ENCODE peak calls at places on chromosome 20, in six cellular contexts. One of them, this sample, is unnamed.

GRCh38 chr20:5113615-5113986 is 6.2 kb downstream of the PCNA start:
- DNase-seq in PC-3: no peak
- DNase-seq in MM.1S: no peak
- DNase-seq in IMR-90: no peak
- DNase-seq in H1: no peak
- DNase-seq in fibroblast of lung: no peak
- DNase-seq in this sample: no peak

GRCh38 chr20:32343438-32343837 is 14.7 kb upstream of the ASXL1 start:
- DNase-seq in MM.1S: no peak
- DNase-seq in H1: no peak
- DNase-seq in IMR-90: peak
- DNase-seq in PC-3: peak
- DNase-seq in fibroblast of lung: peak
- DNase-seq in this sample: no peak

GRCh38 chr20:61184194-61184593 is 67.9 kb upstream of the CDH4 start:
- DNase-seq in PC-3: no peak
- DNase-seq in MM.1S: no peak
- DNase-seq in fibroblast of lung: peak
- DNase-seq in H1: no peak
- DNase-seq in IMR-90: no peak
- DNase-seq in this sample: no peak

GRCh38 chr20:51639206-51639832 is 96.8 kb upstream of the NFATC2 start:
- DNase-seq in IMR-90: peak
- DNase-seq in fibroblast of lung: peak
- DNase-seq in PC-3: peak
- DNase-seq in H1: peak
- DNase-seq in MM.1S: peak
- DNase-seq in this sample: peak

GRCh38 chr20:46808565-46808964 is 86.1 kb upstream of the EYA2 start:
- DNase-seq in MM.1S: no peak
- DNase-seq in PC-3: peak
- DNase-seq in H1: no peak
- DNase-seq in fibroblast of lung: no peak
- DNase-seq in IMR-90: no peak
- DNase-seq in this sample: no peak

GRCh38 chr20:32289661-32290431 is 12.4 kb downstream of the KIF3B start:
- DNase-seq in H1: no peak
- DNase-seq in fibroblast of lung: no peak
- DNase-seq in IMR-90: no peak
- DNase-seq in MM.1S: no peak
- DNase-seq in PC-3: no peak
- DNase-seq in this sample: peak

GRCh38 chr20:32820000-32820697 is 395 bp downstream of the MAPRE1 start:
- DNase-seq in fibroblast of lung: peak
- DNase-seq in H1: no peak
- DNase-seq in MM.1S: peak
- DNase-seq in PC-3: peak
- DNase-seq in IMR-90: peak
- DNase-seq in this sample: peak

GRCh38 chr20:2809690-2810089 is 5.1 kb upstream of the C20orf141 start:
- DNase-seq in MM.1S: no peak
- DNase-seq in IMR-90: no peak
- DNase-seq in fibroblast of lung: no peak
- DNase-seq in PC-3: no peak
- DNase-seq in H1: no peak
- DNase-seq in this sample: no peak

GRCh38 chr20:48739395-48740268 is 88.2 kb downstream of the PREX1 start:
- DNase-seq in MM.1S: no peak
- DNase-seq in fibroblast of lung: no peak
- DNase-seq in PC-3: no peak
- DNase-seq in H1: no peak
- DNase-seq in IMR-90: no peak
- DNase-seq in this sample: no peak

GRCh38 chr20:49938173-49939163 is 2.3 kb downstream of the RNF114 start:
- DNase-seq in H1: no peak
- DNase-seq in fibroblast of lung: peak
- DNase-seq in PC-3: peak
- DNase-seq in MM.1S: no peak
- DNase-seq in IMR-90: peak
- DNase-seq in this sample: peak

GRCh38 chr20:45343445-45343866 is 4.8 kb downstream of the SDC4 start:
- DNase-seq in PC-3: peak
- DNase-seq in H1: no peak
- DNase-seq in MM.1S: no peak
- DNase-seq in IMR-90: no peak
- DNase-seq in fibroblast of lung: no peak
- DNase-seq in this sample: peak

GRCh38 chr20:23537030-23537429 is 31.3 kb downstream of the CST9L start:
- DNase-seq in PC-3: no peak
- DNase-seq in IMR-90: no peak
- DNase-seq in H1: no peak
- DNase-seq in fibroblast of lung: no peak
- DNase-seq in MM.1S: no peak
- DNase-seq in this sample: no peak

GRCh38 chr20:14860410-14860814 is 523.0 kb upstream of the FLRT3 start:
- DNase-seq in IMR-90: no peak
- DNase-seq in H1: peak
- DNase-seq in fibroblast of lung: no peak
- DNase-seq in MM.1S: no peak
- DNase-seq in PC-3: peak
- DNase-seq in this sample: peak

GRCh38 chr20:63895202-63895885 is 418 bp downstream of the DNAJC5 start:
- DNase-seq in fibroblast of lung: no peak
- DNase-seq in MM.1S: no peak
- DNase-seq in H1: no peak
- DNase-seq in PC-3: no peak
- DNase-seq in IMR-90: no peak
- DNase-seq in this sample: no peak

GRCh38 chr20:19806806-19807691 is 49.0 kb downstream of the RIN2 start:
- DNase-seq in PC-3: peak
- DNase-seq in H1: no peak
- DNase-seq in MM.1S: no peak
- DNase-seq in IMR-90: peak
- DNase-seq in fibroblast of lung: peak
- DNase-seq in this sample: no peak
- H2AFZ ChIP-seq in PC-3: no peak
- H2AFZ ChIP-seq in H1: no peak
- H2AFZ ChIP-seq in MM.1S: no peak
- H2AFZ ChIP-seq in IMR-90: peak
- H2AFZ ChIP-seq in fibroblast of lung: no peak
- H2AFZ ChIP-seq in this sample: no peak

DNA sequence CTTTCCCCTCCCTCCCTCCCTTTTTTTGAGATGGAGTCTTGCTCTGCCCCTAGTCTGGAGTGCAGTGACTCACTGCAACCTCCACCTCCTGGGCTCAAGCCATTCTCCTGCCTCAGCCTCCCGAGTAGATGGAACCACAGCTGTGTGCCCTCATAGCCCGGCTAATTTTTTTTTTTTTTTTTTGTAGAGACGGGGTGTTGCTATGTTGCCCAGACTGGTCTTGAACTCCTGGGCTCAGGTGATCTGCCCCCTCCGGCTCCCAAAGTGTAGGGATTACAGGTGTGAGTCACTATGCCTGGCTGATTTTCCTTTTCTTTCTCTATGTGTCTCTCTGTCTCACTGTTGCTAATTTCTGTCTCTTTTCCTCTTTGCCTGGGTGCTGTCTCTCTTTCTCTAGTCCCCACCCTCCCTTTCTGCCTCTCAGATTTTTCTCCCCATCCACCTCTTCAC is 61.2 kb downstream of the SRC start:
- DNase-seq in fibroblast of lung: peak
- DNase-seq in MM.1S: no peak
- DNase-seq in IMR-90: no peak
- DNase-seq in H1: no peak
- DNase-seq in PC-3: peak
- DNase-seq in this sample: no peak
- H3K4me2 ChIP-seq in fibroblast of lung: peak
- H3K4me2 ChIP-seq in MM.1S: peak
- H3K4me2 ChIP-seq in IMR-90: no peak
- H3K4me2 ChIP-seq in H1: peak
- H3K4me2 ChIP-seq in PC-3: peak
- H3K4me2 ChIP-seq in this sample: peak

GRCh38 chr20:654427-654770 is 1.4 kb upstream of the SRXN1 start:
- DNase-seq in MM.1S: no peak
- DNase-seq in H1: no peak
- DNase-seq in IMR-90: no peak
- DNase-seq in fibroblast of lung: no peak
- DNase-seq in PC-3: no peak
- DNase-seq in this sample: no peak

GRCh38 chr20:653110-653589 is at the start of gene SRXN1:
- DNase-seq in H1: peak
- DNase-seq in MM.1S: peak
- DNase-seq in PC-3: peak
- DNase-seq in IMR-90: peak
- DNase-seq in fibroblast of lung: peak
- DNase-seq in this sample: peak

GRCh38 chr20:651713-652610 is 1.0 kb downstream of the SRXN1 start:
- DNase-seq in PC-3: peak
- DNase-seq in MM.1S: peak
- DNase-seq in H1: no peak
- DNase-seq in IMR-90: no peak
- DNase-seq in fibroblast of lung: no peak
- DNase-seq in this sample: peak

GRCh38 chr20:652611-653109 is 340 bp downstream of the SRXN1 start:
- DNase-seq in PC-3: peak
- DNase-seq in IMR-90: peak
- DNase-seq in fibroblast of lung: peak
- DNase-seq in MM.1S: peak
- DNase-seq in H1: no peak
- DNase-seq in this sample: no peak

GRCh38 chr20:653590-654426 is 808 bp upstream of the SRXN1 start:
- DNase-seq in MM.1S: no peak
- DNase-seq in fibroblast of lung: no peak
- DNase-seq in H1: no peak
- DNase-seq in IMR-90: no peak
- DNase-seq in PC-3: no peak
- DNase-seq in this sample: no peak
- H3K27ac ChIP-seq in MM.1S: no peak
- H3K27ac ChIP-seq in fibroblast of lung: peak
- H3K27ac ChIP-seq in H1: no peak
- H3K27ac ChIP-seq in IMR-90: peak
- H3K27ac ChIP-seq in PC-3: no peak
- H3K27ac ChIP-seq in this sample: peak

DNA sequence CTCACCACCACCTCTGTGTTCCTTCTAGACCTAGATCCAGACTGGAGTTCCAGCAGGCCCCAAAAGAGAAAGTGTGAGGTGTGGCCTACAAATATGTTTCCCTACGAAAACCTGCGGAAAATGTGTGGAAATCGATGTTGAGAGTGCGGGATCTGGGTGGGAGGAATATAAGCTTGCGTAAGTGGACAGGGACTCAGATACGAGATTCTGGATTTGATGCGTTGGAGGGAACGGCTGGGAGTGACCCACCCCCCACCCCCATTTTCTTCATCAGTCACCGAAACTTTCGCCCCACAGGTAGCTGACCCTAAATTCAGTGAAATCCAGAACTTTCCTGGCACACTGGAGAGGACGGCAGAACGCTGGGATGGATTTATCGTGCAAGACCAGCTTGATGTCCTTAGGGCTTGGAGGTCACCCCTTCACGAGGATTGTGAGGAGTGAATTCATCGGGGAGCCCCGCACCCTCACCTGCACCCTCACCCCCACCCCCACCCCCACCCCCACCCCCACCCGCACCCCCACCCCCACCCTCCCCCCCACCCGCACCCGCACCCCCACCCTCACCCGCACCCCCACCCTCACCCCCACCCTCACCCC is 13.2 kb upstream of the TCFL5 start:
- DNase-seq in PC-3: no peak
- DNase-seq in H1: no peak
- DNase-seq in MM.1S: no peak
- DNase-seq in fibroblast of lung: peak
- DNase-seq in IMR-90: no peak
- DNase-seq in this sample: no peak
- H2AFZ ChIP-seq in PC-3: no peak
- H2AFZ ChIP-seq in H1: no peak
- H2AFZ ChIP-seq in MM.1S: no peak
- H2AFZ ChIP-seq in fibroblast of lung: no peak
- H2AFZ ChIP-seq in IMR-90: peak
- H2AFZ ChIP-seq in this sample: no peak

GRCh38 chr20:25745738-25746137 is 49.1 kb upstream of the ZNF337 start:
- DNase-seq in fibroblast of lung: no peak
- DNase-seq in IMR-90: no peak
- DNase-seq in PC-3: no peak
- DNase-seq in MM.1S: no peak
- DNase-seq in H1: no peak
- DNase-seq in this sample: no peak
- H3K4me2 ChIP-seq in fibroblast of lung: no peak
- H3K4me2 ChIP-seq in IMR-90: no peak
- H3K4me2 ChIP-seq in PC-3: no peak
- H3K4me2 ChIP-seq in MM.1S: no peak
- H3K4me2 ChIP-seq in H1: no peak
- H3K4me2 ChIP-seq in this sample: no peak

GRCh38 chr20:34720266-34720665 is 16.1 kb downstream of the TP53INP2 start:
- DNase-seq in PC-3: no peak
- DNase-seq in IMR-90: peak
- DNase-seq in H1: no peak
- DNase-seq in MM.1S: no peak
- DNase-seq in fibroblast of lung: peak
- DNase-seq in this sample: no peak

GRCh38 chr20:34717230-34718095 is 13.3 kb downstream of the TP53INP2 start:
- DNase-seq in fibroblast of lung: no peak
- DNase-seq in PC-3: no peak
- DNase-seq in H1: no peak
- DNase-seq in MM.1S: no peak
- DNase-seq in IMR-90: no peak
- DNase-seq in this sample: no peak

GRCh38 chr20:34715384-34715783 is 11.2 kb downstream of the TP53INP2 start:
- DNase-seq in H1: no peak
- DNase-seq in PC-3: peak
- DNase-seq in MM.1S: no peak
- DNase-seq in fibroblast of lung: peak
- DNase-seq in IMR-90: peak
- DNase-seq in this sample: no peak

GRCh38 chr20:34713194-34713943 is 9.2 kb downstream of the TP53INP2 start:
- DNase-seq in PC-3: peak
- DNase-seq in MM.1S: no peak
- DNase-seq in H1: no peak
- DNase-seq in fibroblast of lung: peak
- DNase-seq in IMR-90: peak
- DNase-seq in this sample: peak

DNA sequence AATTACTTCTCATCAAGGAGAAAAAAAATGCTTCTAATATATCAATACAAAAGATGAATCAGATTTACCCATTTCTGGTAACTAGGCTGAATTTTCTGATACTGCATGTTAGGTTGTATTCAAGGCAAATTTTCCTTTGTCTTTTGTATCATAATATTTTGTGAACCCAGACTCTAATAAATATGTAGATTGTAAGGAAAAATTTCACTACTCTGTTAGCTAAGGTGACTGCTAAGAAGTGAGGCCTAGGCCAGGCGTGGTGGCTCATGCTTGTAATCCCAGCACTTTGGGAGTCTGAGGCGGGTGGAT is 12.7 kb downstream of the TP53INP2 start:
- DNase-seq in MM.1S: no peak
- DNase-seq in IMR-90: no peak
- DNase-seq in PC-3: no peak
- DNase-seq in H1: no peak
- DNase-seq in fibroblast of lung: no peak
- DNase-seq in this sample: no peak
- H3K27ac ChIP-seq in MM.1S: no peak
- H3K27ac ChIP-seq in IMR-90: no peak
- H3K27ac ChIP-seq in PC-3: no peak
- H3K27ac ChIP-seq in H1: no peak
- H3K27ac ChIP-seq in fibroblast of lung: no peak
- H3K27ac ChIP-seq in this sample: no peak